ENCODE peak calls at places on chromosome 10, in nine cellular contexts. D, R, Z, P, I, E, T, J and G are unnamed samples.

GRCh38 chr10:32348297-32349198 is 1.6 kb upstream of the EPC1 start:
- DNase-seq in Z (no peak), R (no peak), P (no peak), I (no peak), D (no peak), T (no peak), E (no peak), J (no peak), G (no peak)

GRCh38 chr10:110414563-110415309 is 83.0 kb upstream of the DUSP5 start:
- DNase-seq in Z (no peak), T (no peak), R (no peak), I (peak), P (no peak), J (no peak), E (peak), D (peak), G (peak)

GRCh38 chr10:101032637-101033201 is 1.7 kb downstream of the SFXN3 start:
- DNase-seq in J (peak), R (no peak), I (peak), E (peak), D (peak), T (peak), P (peak), Z (no peak), G (peak)

GRCh38 chr10:7525314-7526016 is 114.6 kb upstream of the SFMBT2 start:
- DNase-seq in R (peak), P (peak), Z (peak), D (peak), E (peak), J (peak), T (peak), I (peak), G (peak)

GRCh38 chr10:84333864-84334451 is 5.6 kb downstream of the CCSER2 start:
- DNase-seq in I (peak), E (peak), T (no peak), R (no peak), P (no peak), J (no peak), Z (no peak), D (no peak), G (peak)

GRCh38 chr10:48614481-48615383 is 9.9 kb upstream of the ARHGAP22 start:
- DNase-seq in J (no peak), Z (no peak), R (no peak), I (no peak), E (peak), D (no peak), P (no peak), T (no peak), G (no peak)

GRCh38 chr10:44267007-44267406 is 117.9 kb downstream of the CXCL12 start:
- DNase-seq in E (no peak), D (no peak), P (no peak), T (no peak), J (no peak), I (no peak), Z (no peak), R (no peak), G (no peak)

GRCh38 chr10:119104653-119105024 is 726 bp downstream of the DENND10 start:
- DNase-seq in Z (no peak), P (no peak), T (no peak), E (no peak), J (no peak), D (no peak), R (no peak), I (no peak), G (no peak)

GRCh38 chr10:81603106-81603620 is 271.8 kb upstream of the NRG3 start:
- DNase-seq in T (no peak), Z (no peak), P (no peak), E (no peak), J (no peak), R (no peak), D (no peak), I (no peak), G (no peak)

GRCh38 chr10:102919237-102919959 is 1.3 kb downstream of the CNNM2 start:
- DNase-seq in D (peak), J (no peak), R (peak), I (peak), P (peak), E (peak), T (no peak), Z (no peak), G (no peak)

GRCh38 chr10:7159517-7159916 is 251.3 kb downstream of the SFMBT2 start:
- DNase-seq in R (no peak), E (no peak), J (no peak), P (no peak), D (no peak), I (no peak), Z (no peak), T (no peak), G (no peak)

GRCh38 chr10:13039761-13040160 is 38.2 kb upstream of the CCDC3 start:
- DNase-seq in T (no peak), E (no peak), Z (no peak), D (no peak), I (no peak), J (no peak), R (no peak), P (no peak), G (no peak)

GRCh38 chr10:116809528-116810500 is 39.5 kb upstream of the ENO4 start:
- DNase-seq in R (peak), T (no peak), Z (peak), E (no peak), D (no peak), P (no peak), J (peak), I (peak), G (no peak)

GRCh38 chr10:99266383-99266782 is 30.7 kb upstream of the HPSE2 start:
- DNase-seq in T (no peak), R (no peak), I (no peak), D (no peak), Z (no peak), E (no peak), P (no peak), J (no peak), G (no peak)

GRCh38 chr10:71222541-71223364 is 10.4 kb downstream of the UNC5B start:
- DNase-seq in I (no peak), E (peak), T (no peak), R (no peak), D (no peak), P (no peak), Z (no peak), J (no peak), G (no peak)

GRCh38 chr10:79392020-79392398 is 44.7 kb downstream of the PPIF start:
- DNase-seq in D (no peak), I (no peak), E (no peak), P (no peak), Z (no peak), R (no peak), J (no peak), T (no peak), G (no peak)

GRCh38 chr10:93182790-93183189 is 109.1 kb downstream of the CYP26A1 start:
- DNase-seq in D (no peak), J (no peak), T (no peak), R (no peak), P (no peak), I (no peak), E (no peak), Z (no peak), G (no peak)

GRCh38 chr10:91520657-91521056 is 110.5 kb downstream of the HECTD2 start:
- DNase-seq in J (no peak), T (no peak), P (no peak), R (no peak), D (peak), I (no peak), E (peak), Z (no peak), G (no peak)

GRCh38 chr10:71770255-71770654 is 3.1 kb downstream of the VSIR start:
- DNase-seq in J (no peak), E (peak), T (no peak), R (no peak), P (no peak), D (no peak), I (no peak), Z (no peak), G (peak)

GRCh38 chr10:103616705-103617361 is 123.3 kb downstream of the NEURL1 start:
- DNase-seq in Z (no peak), P (no peak), T (no peak), R (no peak), E (peak), I (no peak), J (no peak), D (peak), G (no peak)

GRCh38 chr10:4074559-4075407 is 289.8 kb upstream of the KLF6 start:
- DNase-seq in T (no peak), Z (no peak), P (no peak), R (no peak), I (peak), E (peak), J (no peak), D (no peak), G (no peak)